ENCODE peak calls at places on chromosome 4, in ten cellular contexts. T is activated CD4-positive, alpha-beta T cell treated with anti-CD3 and anti-CD28 coated beads, Interleukin-2, amount 50 U/mL, for 24 hours; Y is NCI-H1092; V is NCI-H226; Z is Kasumi-1; R is stimulated activated CD8-positive, alpha-beta memory T cell treated with anti-CD3 and anti-CD28 coated beads, Interleukin-7, amount 100 ng/mL, for 1 hour; B is globus pallidus; A is neural crest cell; S is AG10803; C is tibial artery. H is an unnamed sample.

GRCh38 chr4:159346681-159347080 is 243.8 kb downstream of the RAPGEF2 start:
- DNase-seq in S (no peak), V (no peak), T (no peak), C (no peak), R (no peak), Z (no peak), Y (no peak), B (no peak), A (no peak), H (no peak)

GRCh38 chr4:110165382-110166285 is 32.8 kb downstream of the ELOVL6 start:
- DNase-seq in S (peak), V (peak), T (peak), A (no peak), C (no peak), Z (peak), Y (no peak), B (no peak), R (peak), H (peak)

GRCh38 chr4:12894062-12894461 is 590.1 kb downstream of the RAB28 start:
- DNase-seq in S (no peak), Z (no peak), Y (no peak), B (no peak), C (no peak), V (no peak), T (no peak), A (no peak), R (no peak), H (no peak)

GRCh38 chr4:18022572-18023039 is 1.1 kb upstream of the LCORL start:
- DNase-seq in Y (no peak), Z (peak), B (no peak), R (no peak), T (no peak), S (no peak), A (no peak), C (no peak), V (no peak), H (no peak)

GRCh38 chr4:5500165-5500564 is 208.2 kb downstream of the EVC2 start:
- DNase-seq in R (no peak), Z (no peak), S (peak), A (no peak), Y (no peak), V (no peak), T (no peak), C (no peak), B (no peak), H (no peak)

GRCh38 chr4:114036864-114037263 is 57.4 kb upstream of the ARSJ start:
- DNase-seq in T (no peak), Y (no peak), B (no peak), S (no peak), R (no peak), C (no peak), A (no peak), V (no peak), Z (no peak), H (no peak)

GRCh38 chr4:47065099-47065498 is 33.7 kb downstream of the GABRB1 start:
- DNase-seq in V (peak), S (no peak), A (no peak), Y (no peak), R (no peak), Z (no peak), T (no peak), C (no peak), B (peak), H (no peak)

GRCh38 chr4:70991596-70991995 is 1.9 kb upstream of the DCK start:
- DNase-seq in Z (no peak), V (no peak), S (no peak), R (no peak), A (no peak), T (no peak), Y (no peak), C (no peak), B (no peak), H (no peak)

GRCh38 chr4:54625391-54625790 is 32.4 kb upstream of the KIT start:
- DNase-seq in A (no peak), Y (no peak), B (peak), S (peak), C (peak), V (no peak), T (no peak), Z (no peak), R (no peak), H (no peak)

GRCh38 chr4:75950416-75950815 is 9.6 kb upstream of the NAAA start:
- DNase-seq in B (no peak), C (no peak), R (no peak), V (no peak), Y (no peak), Z (no peak), S (peak), A (no peak), T (no peak), H (no peak)

GRCh38 chr4:184348311-184349233 is 125.8 kb downstream of the IRF2 start:
- DNase-seq in Z (no peak), S (no peak), Y (no peak), V (no peak), A (no peak), C (no peak), R (no peak), B (no peak), T (no peak), H (no peak)

GRCh38 chr4:151687021-151687640 is 73.7 kb downstream of the GATB start:
- DNase-seq in B (no peak), A (no peak), C (no peak), S (peak), Z (no peak), V (peak), T (no peak), Y (no peak), R (no peak), H (no peak)